ENCODE peak calls at places on chromosomes 2 and 18, in four cellular contexts. J, E, H and A are unnamed samples.

GRCh38 chr18:53544926-53545325 is 679.5 kb downstream of the MBD2 start:
- DNase-seq in J (no peak), E (no peak), H (no peak), A (no peak)

GRCh38 chr2:217106650-217107014 is 246.8 kb upstream of the TNP1 start:
- DNase-seq in J (no peak), E (no peak), H (no peak), A (no peak)

GRCh38 chr18:49055787-49056186 is 105.0 kb upstream of the SMAD7 start:
- DNase-seq in J (peak), E (peak), H (no peak), A (peak)

GRCh38 chr2:3487028-3487425 is 32.3 kb downstream of the ADI1 start:
- DNase-seq in J (no peak), E (no peak), H (no peak), A (no peak)

GRCh38 chr2:57981369-57981768 is 65.2 kb upstream of the VRK2 start:
- DNase-seq in J (no peak), E (no peak), H (no peak), A (no peak)

GRCh38 chr2:45168731-45169338 is 159.6 kb upstream of the SIX2 start:
- DNase-seq in J (peak), E (peak), H (peak), A (no peak)

GRCh38 chr18:59605633-59606192 is 91.5 kb downstream of the CCBE1 start:
- DNase-seq in J (no peak), E (no peak), H (no peak), A (no peak)

GRCh38 chr2:28580078-28580477 is 84.2 kb downstream of the PLB1 start:
- DNase-seq in J (no peak), E (no peak), H (no peak), A (no peak)

GRCh38 chr2:44951714-44952113 is 10.2 kb downstream of the SIX3 start:
- DNase-seq in J (peak), E (no peak), H (no peak), A (peak)

GRCh38 chr18:49368876-49369440 is 91.5 kb downstream of the DYM start:
- DNase-seq in J (no peak), E (peak), H (no peak), A (no peak)

GRCh38 chr2:40488101-40488598 is 36.3 kb upstream of the SLC8A1 start:
- DNase-seq in J (peak), E (no peak), H (peak), A (no peak)

GRCh38 chr2:183349046-183349445 is 224.8 kb downstream of the NUP35 start:
- DNase-seq in J (no peak), E (no peak), H (peak), A (no peak)

GRCh38 chr2:183347969-183348368 is 223.7 kb downstream of the NUP35 start:
- DNase-seq in J (no peak), E (no peak), H (no peak), A (no peak)

DNA sequence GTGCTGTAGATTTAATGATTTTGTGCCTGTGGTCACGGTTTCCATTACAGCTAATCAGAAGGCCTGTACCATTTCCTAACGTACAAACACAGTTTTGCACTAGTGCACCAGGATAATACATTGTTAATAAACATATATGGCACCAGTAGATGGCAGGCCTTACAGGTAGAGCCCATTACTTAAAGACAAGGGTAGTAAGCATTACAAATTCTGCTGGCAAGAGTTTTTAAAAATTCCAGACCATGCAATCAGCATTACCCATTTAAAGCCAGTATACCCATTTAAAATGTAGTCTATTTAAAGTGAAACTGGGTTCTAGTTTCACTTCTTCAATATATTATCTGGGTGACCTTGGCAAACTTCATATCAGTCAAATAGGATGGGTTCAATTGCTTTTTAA is 224.2 kb downstream of the NUP35 start:
- DNase-seq in J (no peak), E (no peak), H (peak), A (no peak)
- TF ChIP-seq CTCF in J (no peak), E (no peak), H (peak), A (no peak)

GRCh38 chr18:23881778-23882177 is 132.8 kb upstream of the TTC39C start:
- DNase-seq in J (no peak), E (peak), H (no peak), A (no peak)
- TF ChIP-seq CTCF in J (no peak), E (no peak), H (no peak), A (no peak)

DNA sequence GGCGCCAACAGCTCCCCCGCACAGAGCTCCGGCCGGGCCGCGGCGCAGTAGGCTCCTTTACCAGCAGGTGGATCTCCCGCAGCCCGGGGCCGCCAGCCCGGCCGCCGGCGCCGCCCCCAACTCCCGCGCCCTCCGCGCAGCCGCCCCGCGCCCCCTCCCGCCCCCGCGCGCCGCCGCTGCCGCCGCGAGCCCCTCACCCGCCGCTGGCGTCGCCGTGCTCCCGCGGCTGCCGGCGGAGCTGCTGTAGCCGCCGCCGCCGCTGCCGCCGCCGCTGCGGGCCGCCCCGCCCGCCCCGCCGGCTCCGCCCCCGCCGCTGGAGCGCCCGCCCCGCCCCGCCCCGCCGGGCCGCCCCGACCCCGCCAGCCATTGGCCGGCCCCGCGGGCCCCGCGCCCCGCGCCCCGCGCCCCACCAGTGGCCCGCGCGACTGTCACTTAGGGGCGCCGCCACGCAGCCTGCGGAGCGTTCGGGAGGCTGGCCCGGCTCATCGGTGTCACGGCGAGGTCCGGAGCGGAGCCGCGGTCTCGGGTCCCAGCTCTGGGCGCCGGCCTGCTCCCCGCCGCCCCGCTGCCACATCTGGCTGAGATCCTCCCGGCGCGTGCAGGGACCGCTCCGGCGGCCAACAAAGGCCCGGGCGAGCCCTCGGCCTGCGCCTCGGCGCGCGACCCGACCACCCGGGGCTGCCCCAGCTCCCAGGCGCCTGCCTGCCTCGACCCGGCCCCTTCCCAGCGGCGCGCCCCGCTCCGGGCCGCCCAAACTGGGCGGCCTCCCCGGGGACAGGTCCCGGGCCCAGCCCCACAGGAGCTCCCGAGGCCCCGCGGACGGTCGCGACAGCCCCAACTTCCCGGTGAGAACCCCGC is at the start of gene MGAT4A:
- DNase-seq in J (peak), E (peak), H (peak), A (peak)
- TF ChIP-seq CTCF in J (peak), E (no peak), H (no peak), A (no peak)

GRCh38 chr2:238004077-238004830 is 37.4 kb downstream of the UBE2F start:
- DNase-seq in J (no peak), E (no peak), H (no peak), A (no peak)

GRCh38 chr2:238007924-238008323 is 41.1 kb downstream of the UBE2F start:
- DNase-seq in J (no peak), E (no peak), H (no peak), A (no peak)

GRCh38 chr2:238003234-238004032 is 36.6 kb downstream of the UBE2F start:
- DNase-seq in J (no peak), E (no peak), H (no peak), A (no peak)

GRCh38 chr2:238006500-238006899 is 39.7 kb downstream of the UBE2F start:
- DNase-seq in J (no peak), E (no peak), H (no peak), A (no peak)

GRCh38 chr2:238005528-238005927 is 38.7 kb downstream of the UBE2F start:
- DNase-seq in J (no peak), E (no peak), H (no peak), A (no peak)
- TF ChIP-seq CTCF in J (no peak), E (no peak), H (no peak), A (no peak)

GRCh38 chr18:3454365-3455089 is 4.6 kb downstream of the TGIF1 start:
- DNase-seq in J (peak), E (peak), H (peak), A (no peak)

GRCh38 chr18:3455938-3456685 is 6.1 kb downstream of the TGIF1 start:
- DNase-seq in J (no peak), E (no peak), H (no peak), A (no peak)

GRCh38 chr18:3456686-3457069 is 6.7 kb downstream of the TGIF1 start:
- DNase-seq in J (no peak), E (no peak), H (no peak), A (no peak)

GRCh38 chr18:3453540-3454364 is 3.8 kb downstream of the TGIF1 start:
- DNase-seq in J (peak), E (peak), H (peak), A (no peak)

DNA sequence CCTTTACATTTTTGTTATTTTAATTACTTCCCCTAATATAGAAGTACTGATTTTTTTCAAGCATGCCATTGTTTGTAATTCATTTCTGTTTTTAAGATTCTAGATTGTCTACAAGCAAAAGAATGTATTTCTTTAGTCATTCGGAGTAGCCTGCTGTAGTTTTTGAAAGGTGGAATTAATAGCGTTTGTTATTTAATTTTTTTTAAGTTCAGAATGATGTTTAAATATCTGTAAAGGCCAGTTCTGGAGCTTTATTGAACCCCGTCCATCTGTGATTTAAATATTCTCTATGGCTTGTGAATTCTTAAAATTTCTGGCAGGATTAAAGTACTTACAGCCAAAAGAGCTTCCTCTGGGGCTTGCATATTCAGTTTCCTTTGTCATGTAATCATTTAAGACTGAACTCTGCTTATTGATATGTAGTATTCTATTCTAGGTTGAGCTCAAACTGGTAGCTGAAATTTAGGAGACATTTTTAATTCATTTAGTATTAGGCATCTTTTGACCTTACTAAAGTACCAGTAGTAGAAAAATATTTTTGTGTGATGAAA is 5.2 kb downstream of the TGIF1 start:
- DNase-seq in J (no peak), E (no peak), H (no peak), A (no peak)
- TF ChIP-seq CTCF in J (no peak), E (no peak), H (no peak), A (peak)

GRCh38 chr2:241724975-241725870 is 9.2 kb upstream of the D2HGDH start:
- DNase-seq in J (peak), E (no peak), H (no peak), A (no peak)

GRCh38 chr2:241721852-241722251 is 12.6 kb upstream of the D2HGDH start:
- DNase-seq in J (no peak), E (no peak), H (no peak), A (no peak)

GRCh38 chr2:241726459-241726858 is 8.0 kb upstream of the D2HGDH start:
- DNase-seq in J (no peak), E (no peak), H (no peak), A (no peak)

GRCh38 chr2:241722896-241723454 is 11.5 kb upstream of the D2HGDH start:
- DNase-seq in J (no peak), E (no peak), H (no peak), A (no peak)

DNA sequence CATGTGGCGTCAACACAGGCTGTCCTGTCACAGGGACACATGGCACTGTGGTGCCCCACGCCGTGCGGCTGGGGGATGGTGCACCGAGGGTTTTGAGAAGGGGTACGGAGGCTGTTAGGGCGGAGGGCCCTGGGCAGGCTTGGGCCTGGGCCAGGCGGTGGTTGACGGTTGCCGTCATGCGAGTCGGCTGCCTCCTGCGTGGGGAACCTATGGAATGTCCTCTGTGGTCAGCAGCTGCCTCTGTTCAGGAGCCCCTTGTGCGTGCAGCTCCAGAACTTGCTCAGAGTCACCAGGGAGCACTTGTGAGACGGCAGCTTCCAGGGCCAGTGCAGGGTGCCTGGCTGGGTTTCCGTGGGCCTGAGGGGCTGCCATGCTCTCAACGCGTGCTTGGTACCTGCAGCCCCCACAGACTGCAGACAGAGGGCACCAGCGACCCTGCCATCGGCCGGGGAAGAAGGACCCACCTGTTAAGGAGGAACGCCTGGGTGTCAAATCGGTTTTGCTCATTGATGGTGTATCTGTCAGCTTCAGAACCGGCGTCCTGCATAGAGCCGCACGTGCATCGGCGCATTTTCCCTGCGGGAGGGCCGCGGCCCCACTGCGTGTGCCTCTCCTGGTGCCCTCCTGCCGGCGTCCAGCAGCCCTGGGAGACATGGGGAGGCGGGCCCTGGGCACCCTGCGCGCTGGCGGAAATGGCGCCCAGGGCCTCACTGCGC is 10.0 kb upstream of the D2HGDH start:
- DNase-seq in J (peak), E (no peak), H (no peak), A (no peak)
- TF ChIP-seq CTCF in J (peak), E (no peak), H (no peak), A (no peak)

DNA sequence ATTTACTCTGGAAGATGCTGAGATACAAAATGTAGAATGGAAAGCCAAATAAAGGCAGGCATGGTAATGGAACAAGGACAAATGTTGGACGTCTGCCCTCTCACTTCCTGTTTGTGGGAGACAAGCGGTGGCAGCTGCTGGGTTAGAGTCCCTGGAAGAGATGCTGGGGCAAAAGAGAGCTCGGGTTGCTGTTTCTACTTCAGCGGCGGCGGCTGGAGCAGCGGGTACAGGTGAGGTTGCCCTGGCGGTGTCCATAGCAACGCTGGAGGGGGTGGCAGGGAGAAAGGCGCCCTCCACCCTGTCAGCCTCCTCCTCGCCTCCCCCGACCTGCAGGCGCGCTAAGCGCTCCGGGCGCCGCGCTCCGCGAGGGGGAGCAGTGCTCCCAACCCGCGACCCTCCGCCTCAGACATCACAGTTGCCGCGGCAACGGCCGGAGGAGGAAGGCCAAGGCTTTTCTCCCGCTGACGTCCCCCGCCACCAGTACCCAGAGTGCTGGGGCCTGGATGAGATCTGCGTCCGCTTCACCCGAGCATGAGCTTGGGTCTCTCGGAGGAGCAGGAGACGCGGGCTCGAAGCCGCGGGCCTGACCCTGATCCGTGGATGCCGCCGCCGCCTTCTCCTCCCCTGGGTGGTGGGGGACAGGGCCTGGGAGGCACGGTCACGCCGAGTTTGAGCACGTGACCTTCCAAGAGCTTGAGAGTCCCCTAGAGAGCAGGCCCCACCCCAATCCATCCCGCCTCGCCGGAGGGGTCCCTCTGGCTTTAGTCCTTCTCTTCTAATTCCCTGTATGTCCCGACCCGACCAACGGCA is 65.6 kb downstream of the NOL4 start:
- DNase-seq in J (no peak), E (peak), H (no peak), A (no peak)
- TF ChIP-seq CTCF in J (no peak), E (no peak), H (no peak), A (no peak)